ENCODE peak calls at places on chromosomes 12 and 14, in seven cellular contexts. B is fibroblast of lung, U is mammary epithelial cell, C is K562, R is PC-3, V is MM.1S, P is neuronal stem cell. W is an unnamed sample.

GRCh38 chr14:60565211-60565610 is 56.3 kb downstream of the SIX6 start:
- DNase-seq in B (peak; percentile 88), U (peak; percentile 45), C (no peak), R (peak; percentile 53), V (no peak), P (no peak), W (no peak)

GRCh38 chr12:56565510-56566101 is 44.0 kb downstream of the RBMS2 start:
- DNase-seq in B (peak; percentile 35), U (no peak), C (peak; percentile 37), R (peak; percentile 25), V (no peak), P (no peak), W (no peak)

GRCh38 chr14:93037354-93037753 is 78.4 kb downstream of the ITPK1 start:
- DNase-seq in B (no peak), U (no peak), C (no peak), R (no peak), V (no peak), P (no peak), W (no peak)

GRCh38 chr14:29716150-29716549 is 211.5 kb downstream of the PRKD1 start:
- DNase-seq in B (peak; percentile 38), U (no peak), C (no peak), R (no peak), V (no peak), P (no peak), W (no peak)

GRCh38 chr14:59566281-59566680 is 10.3 kb downstream of the CCDC175 start:
- DNase-seq in B (no peak), U (no peak), C (no peak), R (no peak), V (no peak), P (no peak), W (no peak)

GRCh38 chr12:95859344-95859816 is 628 bp downstream of the SNRPF start:
- DNase-seq in B (peak; percentile 48), U (peak; percentile 50), C (peak; percentile 28), R (peak; percentile 41), V (no peak), P (peak; percentile 12), W (no peak)

GRCh38 chr12:124650912-124651311 is 83.5 kb upstream of the NCOR2 start:
- DNase-seq in B (no peak), U (no peak), C (no peak), R (no peak), V (no peak), P (no peak), W (no peak)

GRCh38 chr12:31773223-31773750 is 44.5 kb upstream of the AMN1 start:
- DNase-seq in B (peak; percentile 71), U (no peak), C (no peak), R (no peak), V (no peak), P (no peak), W (no peak)

GRCh38 chr12:29245246-29245645 is 96.2 kb downstream of the FAR2 start:
- DNase-seq in B (peak; percentile 52), U (no peak), C (no peak), R (peak; percentile 63), V (no peak), P (no peak), W (no peak)

GRCh38 chr14:67575684-67576083 is 24.4 kb downstream of the PIGH start:
- DNase-seq in B (peak; percentile 8), U (no peak), C (peak; percentile 16), R (no peak), V (no peak), P (no peak), W (no peak)

GRCh38 chr14:22508662-22509035 is 80.4 kb downstream of the DAD1 start:
- DNase-seq in B (no peak), U (no peak), C (no peak), R (no peak), V (no peak), P (no peak), W (no peak)

DNA sequence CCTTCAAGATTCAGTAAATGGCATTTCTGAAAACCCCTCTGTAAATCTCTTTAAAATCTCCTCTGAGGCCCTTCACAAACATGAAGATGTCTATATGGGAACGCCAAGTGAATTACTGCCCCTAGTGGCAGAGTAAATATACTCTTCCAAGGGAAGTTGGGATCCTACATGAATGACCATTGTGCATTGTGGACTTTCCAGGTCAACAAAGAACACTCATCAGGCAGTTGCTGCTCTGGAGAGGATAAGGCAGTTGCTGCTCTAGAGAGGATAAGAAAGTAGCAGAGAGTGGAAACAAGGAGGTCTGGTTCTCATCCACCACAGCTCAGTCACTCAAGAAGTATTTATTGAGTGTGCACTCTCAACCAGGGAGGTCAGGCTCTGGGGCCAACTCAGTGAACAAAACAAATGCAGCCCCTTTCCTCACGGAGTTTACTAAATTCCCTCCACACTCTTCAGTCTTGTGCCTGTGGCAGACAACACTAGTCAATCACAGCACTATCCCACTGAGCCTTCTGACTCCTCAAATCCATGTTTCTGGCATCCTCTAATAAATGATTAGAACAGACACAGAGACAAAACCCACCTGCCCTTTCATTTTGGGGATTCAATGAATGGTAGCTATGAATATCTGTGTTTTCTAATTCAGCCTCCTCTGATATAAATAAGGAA is 52.9 kb downstream of the SVOP start:
- DNase-seq in B (no peak), U (peak; percentile 19), C (peak; percentile 55), R (peak; percentile 58), V (peak; percentile 10), P (no peak), W (no peak)
- H2AFZ ChIP-seq in B (no peak overlapping the region), U (no peak overlapping the region), C (no peak overlapping the region), R (no peak overlapping the region), V (no peak overlapping the region), P (no peak overlapping the region), W (no peak overlapping the region)

GRCh38 chr12:9935026-9935425 is 2.9 kb upstream of the CLEC2A start:
- DNase-seq in B (no peak), U (no peak), C (no peak), R (no peak), V (no peak), P (no peak), W (no peak)

GRCh38 chr12:9928607-9929006 is 3.6 kb downstream of the CLEC2A start:
- DNase-seq in B (no peak), U (no peak), C (no peak), R (peak; percentile 23), V (no peak), P (no peak), W (no peak)

GRCh38 chr12:9933966-9934365 is 1.8 kb upstream of the CLEC2A start:
- DNase-seq in B (no peak), U (no peak), C (no peak), R (no peak), V (no peak), P (no peak), W (no peak)

GRCh38 chr12:9932270-9932669 is at the start of gene CLEC2A:
- DNase-seq in B (no peak), U (no peak), C (no peak), R (no peak), V (no peak), P (no peak), W (no peak)

GRCh38 chr12:9931245-9931644 is 925 bp downstream of the CLEC2A start:
- DNase-seq in B (no peak), U (no peak), C (no peak), R (no peak), V (no peak), P (no peak), W (no peak)
- H3K9ac ChIP-seq in B (no peak overlapping the region), U (no peak overlapping the region), C (no peak overlapping the region), R (no peak overlapping the region), V (no peak overlapping the region), P (no peak overlapping the region), W (peak overlapping the region; percentile 13)

DNA sequence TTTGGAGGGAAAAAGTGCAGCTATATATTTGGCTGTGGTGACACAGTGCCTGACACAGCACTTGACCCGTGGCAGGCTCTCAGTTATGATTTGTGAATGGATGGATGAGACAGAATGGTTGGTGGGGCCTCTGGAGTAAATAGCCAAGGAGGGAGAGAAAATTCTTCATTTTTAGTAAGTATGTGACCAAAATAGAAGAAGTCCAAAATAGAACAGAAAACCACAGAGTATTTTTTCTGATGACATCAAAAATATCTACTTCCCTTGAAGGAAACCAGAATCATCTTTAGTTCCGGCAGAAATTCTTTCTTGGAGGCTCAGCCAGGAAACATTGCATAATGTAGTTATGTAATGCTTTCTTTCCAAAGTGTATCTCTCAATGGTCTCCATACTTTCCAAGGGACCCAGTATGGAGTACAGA is 81.9 kb upstream of the WSCD2 start:
- DNase-seq in B (no peak), U (no peak), C (no peak), R (no peak), V (peak; percentile 50), P (no peak), W (no peak)
- H3K27ac ChIP-seq in B (no peak overlapping the region), U (no peak overlapping the region), C (no peak overlapping the region), R (no peak overlapping the region), V (peak overlapping the region; percentile 52), P (no peak overlapping the region), W (no peak overlapping the region)

DNA sequence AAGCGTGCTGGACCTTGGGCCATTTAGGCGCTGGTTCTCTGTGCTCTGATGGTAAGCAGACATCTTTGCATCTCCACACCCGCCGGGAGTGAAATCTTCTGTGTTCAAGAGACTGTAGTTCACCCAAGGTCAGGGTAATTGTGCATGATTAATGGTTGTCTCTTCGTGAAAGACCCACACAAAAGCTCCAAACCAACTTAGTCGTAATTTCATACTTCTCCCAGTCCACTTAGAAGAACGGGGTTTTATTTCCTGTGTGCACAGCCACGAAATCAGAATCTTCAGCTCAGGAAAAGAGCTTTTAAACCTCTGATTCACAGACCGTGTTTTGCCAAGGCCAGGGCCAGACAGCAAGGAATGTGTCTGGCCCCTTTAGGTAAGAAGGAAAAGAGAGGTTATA is 640.9 kb downstream of the MED13L start:
- DNase-seq in B (peak; percentile 72), U (no peak), C (no peak), R (no peak), V (no peak), P (no peak), W (no peak)
- H2AFZ ChIP-seq in B (no peak overlapping the region), U (no peak overlapping the region), C (no peak overlapping the region), R (no peak overlapping the region), V (no peak overlapping the region), P (no peak overlapping the region), W (no peak overlapping the region)